ENCODE peak calls at places on chromosome 15, in nine cellular contexts. A is H7; P is left cardiac atrium; J is stimulated activated CD8-positive, alpha-beta memory T cell treated with anti-CD3 and anti-CD28 coated beads, Interleukin-4, amount 100 ng/mL, for 4 hours; W is activated gamma-delta T cell treated with anti-CD3 and anti-CD28 coated beads, Interleukin-2, amount 50 U/mL, for 16 hours; I is activated T-helper 1 cell treated with anti-CD3 and anti-CD28 coated beads, Interleukin-2, amount 50 U/mL, for 16 hours; U is substantia nigra; E is HCEC 1CT; O is thyroid gland. M is an unnamed sample.

GRCh38 chr15:79219393-79220056 is 63.0 kb upstream of the ANKRD34C start:
- DNase-seq in A (no peak), P (no peak), J (no peak), W (no peak), I (no peak), U (no peak), E (no peak), O (no peak), M (no peak)

GRCh38 chr15:48388017-48388936 is 57.0 kb downstream of the DUT start:
- DNase-seq in A (no peak), P (no peak), J (no peak), W (no peak), I (no peak), U (no peak), E (no peak), O (peak), M (no peak)

GRCh38 chr15:79084308-79084968 is 6.1 kb downstream of the RASGRF1 start:
- DNase-seq in A (no peak), P (no peak), J (no peak), W (no peak), I (no peak), U (no peak), E (no peak), O (no peak), M (no peak)

GRCh38 chr15:89984421-89985010 is 16.6 kb upstream of the ZNF710 start:
- DNase-seq in A (no peak), P (no peak), J (no peak), W (no peak), I (no peak), U (no peak), E (no peak), O (no peak), M (no peak)

GRCh38 chr15:85289677-85290365 is 90.6 kb upstream of the AKAP13 start:
- DNase-seq in A (peak), P (peak), J (no peak), W (no peak), I (no peak), U (no peak), E (peak), O (peak), M (peak)

GRCh38 chr15:57541805-57542504 is 49.7 kb upstream of the MYZAP start:
- DNase-seq in A (peak), P (peak), J (no peak), W (no peak), I (no peak), U (no peak), E (peak), O (peak), M (peak)

GRCh38 chr15:25787381-25787780 is 75.7 kb downstream of the ATP10A start:
- DNase-seq in A (no peak), P (no peak), J (no peak), W (no peak), I (no peak), U (no peak), E (no peak), O (no peak), M (no peak)

GRCh38 chr15:56491110-56491722 is 26.3 kb upstream of the MNS1 start:
- DNase-seq in A (peak), P (peak), J (no peak), W (peak), I (no peak), U (no peak), E (peak), O (peak), M (peak)

GRCh38 chr15:48644827-48645557 is 517 bp downstream of the FBN1 start:
- DNase-seq in A (peak), P (peak), J (no peak), W (no peak), I (no peak), U (peak), E (peak), O (peak), M (peak)

GRCh38 chr15:39889601-39890000 is 30.5 kb downstream of the GPR176 start:
- DNase-seq in A (no peak), P (no peak), J (no peak), W (no peak), I (no peak), U (no peak), E (no peak), O (no peak), M (no peak)

GRCh38 chr15:88490036-88490435 is 22.5 kb downstream of the MRPS11 start:
- DNase-seq in A (no peak), P (no peak), J (no peak), W (no peak), I (no peak), U (no peak), E (no peak), O (no peak), M (no peak)

GRCh38 chr15:89888214-89888804 is 5.5 kb downstream of the AP3S2 start:
- DNase-seq in A (no peak), P (no peak), J (no peak), W (no peak), I (no peak), U (no peak), E (peak), O (no peak), M (peak)

GRCh38 chr15:81184188-81184587 is 12.5 kb upstream of the IL16 start:
- DNase-seq in A (no peak), P (peak), J (no peak), W (no peak), I (no peak), U (no peak), E (no peak), O (no peak), M (no peak)

GRCh38 chr15:68114356-68114755 is 60.2 kb downstream of the PIAS1 start:
- DNase-seq in A (no peak), P (no peak), J (no peak), W (no peak), I (no peak), U (no peak), E (peak), O (no peak), M (no peak)

GRCh38 chr15:73399163-73399562 is 30.4 kb upstream of the HCN4 start:
- DNase-seq in A (no peak), P (no peak), J (no peak), W (no peak), I (no peak), U (no peak), E (no peak), O (no peak), M (no peak)

GRCh38 chr15:32106401-32107381 is 76.4 kb downstream of the CHRNA7 start:
- DNase-seq in A (no peak), P (no peak), J (no peak), W (no peak), I (no peak), U (no peak), E (no peak), O (no peak), M (no peak)

GRCh38 chr15:40999190-40999589 is 45.9 kb downstream of the CHAC1 start:
- DNase-seq in A (no peak), P (no peak), J (no peak), W (no peak), I (no peak), U (no peak), E (peak), O (no peak), M (no peak)

GRCh38 chr15:93233710-93234109 is 144.7 kb upstream of the RGMA start:
- DNase-seq in A (no peak), P (no peak), J (no peak), W (no peak), I (no peak), U (no peak), E (no peak), O (no peak), M (no peak)

GRCh38 chr15:47326506-47326905 is 390.8 kb upstream of the SEMA6D start:
- DNase-seq in A (no peak), P (no peak), J (no peak), W (no peak), I (no peak), U (no peak), E (no peak), O (no peak), M (no peak)

GRCh38 chr15:57152666-57153065 is 223.6 kb upstream of the CGNL1 start:
- DNase-seq in A (no peak), P (no peak), J (no peak), W (no peak), I (no peak), U (no peak), E (no peak), O (no peak), M (no peak)

GRCh38 chr15:67543348-67543718 is 830 bp downstream of the MAP2K5 start:
- DNase-seq in A (no peak), P (no peak), J (no peak), W (no peak), I (no peak), U (no peak), E (no peak), O (peak), M (peak)

GRCh38 chr15:59532770-59533379 is 78.7 kb upstream of the GCNT3 start:
- DNase-seq in A (peak), P (peak), J (no peak), W (no peak), I (no peak), U (no peak), E (peak), O (peak), M (peak)

GRCh38 chr15:39465843-39466242 is 115.0 kb upstream of the THBS1 start:
- DNase-seq in A (no peak), P (no peak), J (no peak), W (no peak), I (no peak), U (no peak), E (no peak), O (no peak), M (no peak)

GRCh38 chr15:50463423-50464358 is 39.5 kb downstream of the USP8 start:
- DNase-seq in A (no peak), P (no peak), J (no peak), W (no peak), I (no peak), U (no peak), E (peak), O (no peak), M (no peak)

GRCh38 chr15:75712668-75713337 is at the start of gene CSPG4:
- DNase-seq in A (peak), P (peak), J (no peak), W (no peak), I (no peak), U (no peak), E (peak), O (peak), M (no peak)

GRCh38 chr15:36643551-36643950 is 64.1 kb downstream of the CDIN1 start:
- DNase-seq in A (peak), P (no peak), J (no peak), W (no peak), I (no peak), U (no peak), E (no peak), O (no peak), M (no peak)

GRCh38 chr15:70955151-70955550 is 62.5 kb downstream of the LRRC49 start:
- DNase-seq in A (no peak), P (no peak), J (no peak), W (no peak), I (no peak), U (no peak), E (no peak), O (no peak), M (no peak)

GRCh38 chr15:29541309-29541708 is 271.7 kb upstream of the NSMCE3 start:
- DNase-seq in A (no peak), P (no peak), J (no peak), W (no peak), I (no peak), U (no peak), E (no peak), O (no peak), M (no peak)

GRCh38 chr15:78709263-78709882 is 68.4 kb upstream of the CHRNB4 start:
- DNase-seq in A (peak), P (peak), J (peak), W (peak), I (peak), U (peak), E (peak), O (peak), M (peak)

GRCh38 chr15:90000175-90000923 is 775 bp upstream of the ZNF710 start:
- DNase-seq in A (peak), P (peak), J (no peak), W (no peak), I (no peak), U (no peak), E (peak), O (no peak), M (peak)

GRCh38 chr15:58383876-58384275 is 47.9 kb upstream of the LIPC start:
- DNase-seq in A (peak), P (no peak), J (no peak), W (no peak), I (no peak), U (no peak), E (no peak), O (no peak), M (no peak)

GRCh38 chr15:90071220-90071807 is 31.0 kb downstream of the IDH2 start:
- DNase-seq in A (peak), P (peak), J (peak), W (peak), I (peak), U (peak), E (peak), O (peak), M (peak)

GRCh38 chr15:90957105-90957790 is 2.6 kb downstream of the RCCD1 start:
- DNase-seq in A (peak), P (no peak), J (no peak), W (no peak), I (no peak), U (no peak), E (no peak), O (peak), M (peak)

M was measured in body of pancreas.